ENCODE peak calls at places on chromosomes 6 and 20, in four cellular contexts. One of them, this sample, is unnamed.

GRCh38 chr20:45308078-45308778 is at the start of gene MATN4:
- DNase-seq in GM12878: no peak
- DNase-seq in sigmoid colon: no peak
- DNase-seq in PC-3: no peak
- DNase-seq in this sample: no peak

GRCh38 chr6:2976060-2976459 is 4.7 kb upstream of the SERPINB6 start:
- DNase-seq in GM12878: no peak
- DNase-seq in sigmoid colon: no peak
- DNase-seq in PC-3: no peak
- DNase-seq in this sample: no peak

GRCh38 chr20:61288331-61288784 is 36.3 kb downstream of the CDH4 start:
- DNase-seq in GM12878: no peak
- DNase-seq in sigmoid colon: no peak
- DNase-seq in PC-3: no peak
- DNase-seq in this sample: no peak

GRCh38 chr6:22899446-22899845 is 330.1 kb downstream of the HDGFL1 start:
- DNase-seq in GM12878: no peak
- DNase-seq in sigmoid colon: no peak
- DNase-seq in PC-3: no peak
- DNase-seq in this sample: no peak

GRCh38 chr20:37071481-37071911 is 24.3 kb downstream of the RBL1 start:
- DNase-seq in GM12878: peak; percentile 24
- DNase-seq in sigmoid colon: no peak
- DNase-seq in PC-3: peak; percentile 21
- DNase-seq in this sample: no peak

GRCh38 chr20:33985280-33985679 is 8.4 kb upstream of the RALY start:
- DNase-seq in GM12878: no peak
- DNase-seq in sigmoid colon: no peak
- DNase-seq in PC-3: no peak
- DNase-seq in this sample: no peak

GRCh38 chr20:64238115-64238825 is 17.3 kb upstream of the PCMTD2 start:
- DNase-seq in GM12878: no peak
- DNase-seq in sigmoid colon: peak; percentile 19
- DNase-seq in PC-3: no peak
- DNase-seq in this sample: no peak

GRCh38 chr6:164216839-164217238 is 802.3 kb downstream of the QKI start:
- DNase-seq in GM12878: no peak
- DNase-seq in sigmoid colon: no peak
- DNase-seq in PC-3: no peak
- DNase-seq in this sample: no peak

GRCh38 chr20:39563406-39563805 is 601.3 kb downstream of the DHX35 start:
- DNase-seq in GM12878: peak; percentile 19
- DNase-seq in sigmoid colon: no peak
- DNase-seq in PC-3: no peak
- DNase-seq in this sample: peak; percentile 11

GRCh38 chr6:104187616-104188015 is 672.1 kb downstream of the HACE1 start:
- DNase-seq in GM12878: no peak
- DNase-seq in sigmoid colon: no peak
- DNase-seq in PC-3: peak; percentile 1
- DNase-seq in this sample: no peak

GRCh38 chr6:125285936-125286335 is 15.8 kb downstream of the HDDC2 start:
- DNase-seq in GM12878: no peak
- DNase-seq in sigmoid colon: no peak
- DNase-seq in PC-3: no peak
- DNase-seq in this sample: no peak

GRCh38 chr20:2246081-2246491 is 49.7 kb upstream of the TGM3 start:
- DNase-seq in GM12878: no peak
- DNase-seq in sigmoid colon: no peak
- DNase-seq in PC-3: no peak
- DNase-seq in this sample: no peak

GRCh38 chr6:24692003-24692402 is 25.1 kb downstream of the ACOT13 start:
- DNase-seq in GM12878: no peak
- DNase-seq in sigmoid colon: no peak
- DNase-seq in PC-3: no peak
- DNase-seq in this sample: no peak

GRCh38 chr6:131262060-131262459 is 126.8 kb downstream of the AKAP7 start:
- DNase-seq in GM12878: no peak
- DNase-seq in sigmoid colon: no peak
- DNase-seq in PC-3: no peak
- DNase-seq in this sample: no peak

DNA sequence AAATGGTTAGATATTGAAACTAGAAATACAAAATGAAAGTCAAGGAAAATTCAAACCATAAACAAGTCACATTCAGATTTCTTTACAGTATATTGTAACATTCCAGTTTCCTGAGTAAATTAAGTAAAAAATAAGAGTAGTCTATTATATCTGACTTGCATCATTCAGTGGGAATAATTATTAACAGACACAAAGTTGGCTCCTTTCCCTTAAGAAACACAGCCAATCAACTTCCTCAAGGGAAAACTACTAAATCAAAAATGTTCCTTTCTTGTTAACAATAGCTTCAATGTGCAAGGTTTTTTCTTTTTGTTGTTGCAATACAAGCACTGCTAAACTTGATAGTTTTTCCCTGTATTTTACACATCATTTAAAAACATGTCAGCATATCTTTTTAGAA is 33.2 kb downstream of the DNAAF9 start:
- DNase-seq in GM12878: no peak
- DNase-seq in sigmoid colon: no peak
- DNase-seq in PC-3: no peak
- DNase-seq in this sample: no peak
- H3K36me3 ChIP-seq in GM12878: no peaks in the 10 kb centered on the region
- H3K36me3 ChIP-seq in sigmoid colon: peaks cover 28% of the 10 kb centered on the region
- H3K36me3 ChIP-seq in PC-3: peaks cover 5% of the 10 kb centered on the region
- H3K36me3 ChIP-seq in this sample: no peaks in the 10 kb centered on the region

DNA sequence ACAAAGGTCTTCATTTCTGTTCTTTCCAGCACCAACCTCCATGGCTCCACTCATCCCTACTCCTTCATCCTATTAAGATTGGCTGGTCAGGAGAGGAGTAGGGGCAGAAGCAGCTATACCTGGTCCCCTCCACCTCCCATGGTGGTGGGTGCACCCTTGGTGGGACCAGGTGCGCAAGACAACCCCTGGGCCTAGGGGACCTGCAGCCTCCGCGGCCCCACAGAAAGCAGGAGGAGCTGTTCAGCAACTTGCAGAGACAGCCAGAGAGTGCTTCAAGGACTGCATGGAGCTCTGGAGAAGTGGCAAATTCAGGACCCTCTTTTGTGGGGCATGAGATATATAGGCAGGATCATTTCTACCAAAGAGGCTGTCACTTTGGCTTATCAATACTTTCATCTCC is 9.8 kb downstream of the ULBP2 start:
- DNase-seq in GM12878: no peak
- DNase-seq in sigmoid colon: peak; percentile 25
- DNase-seq in PC-3: no peak
- DNase-seq in this sample: no peak
- H3K27me3 ChIP-seq in GM12878: peaks cover 2% of the 10 kb centered on the region
- H3K27me3 ChIP-seq in sigmoid colon: peaks cover 19% of the 10 kb centered on the region
- H3K27me3 ChIP-seq in PC-3: no peaks in the 10 kb centered on the region
- H3K27me3 ChIP-seq in this sample: no peaks in the 10 kb centered on the region

GRCh38 chr6:152124432-152125074 is 317.1 kb downstream of the ESR1 start:
- DNase-seq in GM12878: no peak
- DNase-seq in sigmoid colon: no peak
- DNase-seq in PC-3: peak; percentile 78
- DNase-seq in this sample: no peak
- H3K36me3 ChIP-seq in GM12878: peaks cover 2% of the 10 kb centered on the region
- H3K36me3 ChIP-seq in sigmoid colon: peaks cover 16% of the 10 kb centered on the region
- H3K36me3 ChIP-seq in PC-3: no peaks in the 10 kb centered on the region
- H3K36me3 ChIP-seq in this sample: peaks cover 4% of the 10 kb centered on the region

GRCh38 chr20:210809-211502 is 16.1 kb upstream of the DEFB129 start:
- DNase-seq in GM12878: no peak
- DNase-seq in sigmoid colon: no peak
- DNase-seq in PC-3: no peak
- DNase-seq in this sample: no peak

GRCh38 chr20:215796-216195 is 11.3 kb upstream of the DEFB129 start:
- DNase-seq in GM12878: no peak
- DNase-seq in sigmoid colon: no peak
- DNase-seq in PC-3: no peak
- DNase-seq in this sample: no peak

GRCh38 chr20:217266-217665 is 9.8 kb upstream of the DEFB129 start:
- DNase-seq in GM12878: no peak
- DNase-seq in sigmoid colon: no peak
- DNase-seq in PC-3: no peak
- DNase-seq in this sample: no peak

GRCh38 chr20:219290-220115 is 7.6 kb upstream of the DEFB129 start:
- DNase-seq in GM12878: no peak
- DNase-seq in sigmoid colon: no peak
- DNase-seq in PC-3: peak; percentile 63
- DNase-seq in this sample: no peak

GRCh38 chr20:214383-214782 is 12.7 kb upstream of the DEFB129 start:
- DNase-seq in GM12878: no peak
- DNase-seq in sigmoid colon: no peak
- DNase-seq in PC-3: no peak
- DNase-seq in this sample: no peak
- H3K27me3 ChIP-seq in GM12878: no peaks in the 10 kb centered on the region
- H3K27me3 ChIP-seq in sigmoid colon: no peaks in the 10 kb centered on the region
- H3K27me3 ChIP-seq in PC-3: peaks cover 41% of the 10 kb centered on the region
- H3K27me3 ChIP-seq in this sample: no peaks in the 10 kb centered on the region

GRCh38 chr6:137878810-137879285 is 11.8 kb downstream of the TNFAIP3 start:
- DNase-seq in GM12878: no peak
- DNase-seq in sigmoid colon: peak; percentile 65
- DNase-seq in PC-3: no peak
- DNase-seq in this sample: no peak
- H3K36me3 ChIP-seq in GM12878: peaks cover 82% of the 10 kb centered on the region
- H3K36me3 ChIP-seq in sigmoid colon: peaks cover 76% of the 10 kb centered on the region
- H3K36me3 ChIP-seq in PC-3: peaks cover 36% of the 10 kb centered on the region
- H3K36me3 ChIP-seq in this sample: peaks cover 58% of the 10 kb centered on the region

GRCh38 chr6:30446259-30446658 is 43.0 kb upstream of the HLA-E start:
- DNase-seq in GM12878: no peak
- DNase-seq in sigmoid colon: no peak
- DNase-seq in PC-3: no peak
- DNase-seq in this sample: no peak
- H3K27me3 ChIP-seq in GM12878: peaks cover 12% of the 10 kb centered on the region
- H3K27me3 ChIP-seq in sigmoid colon: peaks cover 5% of the 10 kb centered on the region
- H3K27me3 ChIP-seq in PC-3: peaks cover 80% of the 10 kb centered on the region
- H3K27me3 ChIP-seq in this sample: peaks cover 2% of the 10 kb centered on the region

GRCh38 chr20:48972816-48973215 is 51.3 kb downstream of the ARFGEF2 start:
- DNase-seq in GM12878: no peak
- DNase-seq in sigmoid colon: no peak
- DNase-seq in PC-3: no peak
- DNase-seq in this sample: no peak
- H3K36me3 ChIP-seq in GM12878: peaks cover 27% of the 10 kb centered on the region
- H3K36me3 ChIP-seq in sigmoid colon: peaks cover 38% of the 10 kb centered on the region
- H3K36me3 ChIP-seq in PC-3: peaks cover 48% of the 10 kb centered on the region
- H3K36me3 ChIP-seq in this sample: peaks cover 22% of the 10 kb centered on the region